ENCODE peak calls at places on chromosomes 2 and 18, in eight cellular contexts. One of them, this sample, is unnamed.

GRCh38 chr18:41814651-41815050 is 140.4 kb upstream of the PIK3C3 start:
- DNase-seq in type B pancreatic cell: no peak
- DNase-seq in activated CD8-positive, alpha-beta memory T cell treated with anti-CD3 and anti-CD28 coated beads, Interleukin-2, amount 50 U/mL, for 4 hours: no peak
- DNase-seq in stimulated activated CD8-positive, alpha-beta memory T cell treated with anti-CD3 and anti-CD28 coated beads, Interleukin-12 subunit alpha, Interleukin-12 subunit beta, amount 100 ng/mL, for 1 hour: no peak
- DNase-seq in activated T-cell treated with anti-CD3 and anti-CD28 coated beads for 24 hours: no peak
- DNase-seq in lower leg skin: no peak
- DNase-seq in GM23248: no peak
- DNase-seq in GM04503: no peak
- DNase-seq in this sample: no peak

GRCh38 chr2:207012461-207012860 is 73.1 kb downstream of the CPO start:
- DNase-seq in activated T-cell treated with anti-CD3 and anti-CD28 coated beads for 24 hours: no peak
- DNase-seq in GM23248: peak; percentile 45
- DNase-seq in lower leg skin: no peak
- DNase-seq in type B pancreatic cell: no peak
- DNase-seq in activated CD8-positive, alpha-beta memory T cell treated with anti-CD3 and anti-CD28 coated beads, Interleukin-2, amount 50 U/mL, for 4 hours: no peak
- DNase-seq in GM04503: no peak
- DNase-seq in stimulated activated CD8-positive, alpha-beta memory T cell treated with anti-CD3 and anti-CD28 coated beads, Interleukin-12 subunit alpha, Interleukin-12 subunit beta, amount 100 ng/mL, for 1 hour: no peak
- DNase-seq in this sample: no peak

GRCh38 chr18:61402761-61403160 is 69.5 kb downstream of the CDH20 start:
- DNase-seq in activated CD8-positive, alpha-beta memory T cell treated with anti-CD3 and anti-CD28 coated beads, Interleukin-2, amount 50 U/mL, for 4 hours: no peak
- DNase-seq in activated T-cell treated with anti-CD3 and anti-CD28 coated beads for 24 hours: no peak
- DNase-seq in lower leg skin: no peak
- DNase-seq in GM04503: no peak
- DNase-seq in type B pancreatic cell: no peak
- DNase-seq in GM23248: no peak
- DNase-seq in stimulated activated CD8-positive, alpha-beta memory T cell treated with anti-CD3 and anti-CD28 coated beads, Interleukin-12 subunit alpha, Interleukin-12 subunit beta, amount 100 ng/mL, for 1 hour: no peak
- DNase-seq in this sample: no peak

GRCh38 chr18:13831864-13832508 is 8.0 kb downstream of the MC5R start:
- DNase-seq in type B pancreatic cell: no peak
- DNase-seq in activated CD8-positive, alpha-beta memory T cell treated with anti-CD3 and anti-CD28 coated beads, Interleukin-2, amount 50 U/mL, for 4 hours: no peak
- DNase-seq in activated T-cell treated with anti-CD3 and anti-CD28 coated beads for 24 hours: no peak
- DNase-seq in GM04503: no peak
- DNase-seq in GM23248: no peak
- DNase-seq in lower leg skin: no peak
- DNase-seq in stimulated activated CD8-positive, alpha-beta memory T cell treated with anti-CD3 and anti-CD28 coated beads, Interleukin-12 subunit alpha, Interleukin-12 subunit beta, amount 100 ng/mL, for 1 hour: no peak
- DNase-seq in this sample: no peak

GRCh38 chr2:109547280-109547679 is 66.5 kb downstream of the SEPTIN10 start:
- DNase-seq in stimulated activated CD8-positive, alpha-beta memory T cell treated with anti-CD3 and anti-CD28 coated beads, Interleukin-12 subunit alpha, Interleukin-12 subunit beta, amount 100 ng/mL, for 1 hour: no peak
- DNase-seq in activated T-cell treated with anti-CD3 and anti-CD28 coated beads for 24 hours: no peak
- DNase-seq in type B pancreatic cell: no peak
- DNase-seq in GM04503: no peak
- DNase-seq in lower leg skin: no peak
- DNase-seq in activated CD8-positive, alpha-beta memory T cell treated with anti-CD3 and anti-CD28 coated beads, Interleukin-2, amount 50 U/mL, for 4 hours: no peak
- DNase-seq in GM23248: no peak
- DNase-seq in this sample: no peak

GRCh38 chr2:191213333-191213732 is 31.9 kb upstream of the MYO1B start:
- DNase-seq in type B pancreatic cell: no peak
- DNase-seq in activated CD8-positive, alpha-beta memory T cell treated with anti-CD3 and anti-CD28 coated beads, Interleukin-2, amount 50 U/mL, for 4 hours: no peak
- DNase-seq in GM23248: peak; percentile 53
- DNase-seq in stimulated activated CD8-positive, alpha-beta memory T cell treated with anti-CD3 and anti-CD28 coated beads, Interleukin-12 subunit alpha, Interleukin-12 subunit beta, amount 100 ng/mL, for 1 hour: no peak
- DNase-seq in activated T-cell treated with anti-CD3 and anti-CD28 coated beads for 24 hours: no peak
- DNase-seq in lower leg skin: no peak
- DNase-seq in GM04503: no peak
- DNase-seq in this sample: no peak

GRCh38 chr2:218406949-218407703 is 7.5 kb downstream of the CTDSP1 start:
- DNase-seq in stimulated activated CD8-positive, alpha-beta memory T cell treated with anti-CD3 and anti-CD28 coated beads, Interleukin-12 subunit alpha, Interleukin-12 subunit beta, amount 100 ng/mL, for 1 hour: no peak
- DNase-seq in GM04503: peak; percentile 21
- DNase-seq in activated CD8-positive, alpha-beta memory T cell treated with anti-CD3 and anti-CD28 coated beads, Interleukin-2, amount 50 U/mL, for 4 hours: peak; percentile 69
- DNase-seq in activated T-cell treated with anti-CD3 and anti-CD28 coated beads for 24 hours: peak; percentile 39
- DNase-seq in type B pancreatic cell: no peak
- DNase-seq in lower leg skin: peak; percentile 74
- DNase-seq in GM23248: peak; percentile 67
- DNase-seq in this sample: peak; percentile 32

GRCh38 chr2:147110317-147110716 is 734.5 kb upstream of the ACVR2A start:
- DNase-seq in lower leg skin: no peak
- DNase-seq in activated CD8-positive, alpha-beta memory T cell treated with anti-CD3 and anti-CD28 coated beads, Interleukin-2, amount 50 U/mL, for 4 hours: no peak
- DNase-seq in activated T-cell treated with anti-CD3 and anti-CD28 coated beads for 24 hours: no peak
- DNase-seq in GM04503: no peak
- DNase-seq in GM23248: peak; percentile 57
- DNase-seq in type B pancreatic cell: no peak
- DNase-seq in stimulated activated CD8-positive, alpha-beta memory T cell treated with anti-CD3 and anti-CD28 coated beads, Interleukin-12 subunit alpha, Interleukin-12 subunit beta, amount 100 ng/mL, for 1 hour: no peak
- DNase-seq in this sample: no peak

GRCh38 chr18:75276813-75277628 is 66.4 kb downstream of the TSHZ1 start:
- DNase-seq in GM04503: peak; percentile 49
- DNase-seq in lower leg skin: no peak
- DNase-seq in type B pancreatic cell: no peak
- DNase-seq in GM23248: peak; percentile 77
- DNase-seq in activated T-cell treated with anti-CD3 and anti-CD28 coated beads for 24 hours: no peak
- DNase-seq in stimulated activated CD8-positive, alpha-beta memory T cell treated with anti-CD3 and anti-CD28 coated beads, Interleukin-12 subunit alpha, Interleukin-12 subunit beta, amount 100 ng/mL, for 1 hour: no peak
- DNase-seq in activated CD8-positive, alpha-beta memory T cell treated with anti-CD3 and anti-CD28 coated beads, Interleukin-2, amount 50 U/mL, for 4 hours: no peak
- DNase-seq in this sample: no peak

GRCh38 chr18:24514439-24514838 is 54.0 kb downstream of the HRH4 start:
- DNase-seq in GM04503: no peak
- DNase-seq in activated T-cell treated with anti-CD3 and anti-CD28 coated beads for 24 hours: no peak
- DNase-seq in activated CD8-positive, alpha-beta memory T cell treated with anti-CD3 and anti-CD28 coated beads, Interleukin-2, amount 50 U/mL, for 4 hours: no peak
- DNase-seq in GM23248: peak; percentile 60
- DNase-seq in stimulated activated CD8-positive, alpha-beta memory T cell treated with anti-CD3 and anti-CD28 coated beads, Interleukin-12 subunit alpha, Interleukin-12 subunit beta, amount 100 ng/mL, for 1 hour: no peak
- DNase-seq in lower leg skin: no peak
- DNase-seq in type B pancreatic cell: no peak
- DNase-seq in this sample: peak; percentile 54

GRCh38 chr18:45069542-45069941 is 388.9 kb downstream of the SETBP1 start:
- DNase-seq in stimulated activated CD8-positive, alpha-beta memory T cell treated with anti-CD3 and anti-CD28 coated beads, Interleukin-12 subunit alpha, Interleukin-12 subunit beta, amount 100 ng/mL, for 1 hour: no peak
- DNase-seq in lower leg skin: no peak
- DNase-seq in GM04503: no peak
- DNase-seq in activated T-cell treated with anti-CD3 and anti-CD28 coated beads for 24 hours: no peak
- DNase-seq in GM23248: no peak
- DNase-seq in type B pancreatic cell: no peak
- DNase-seq in activated CD8-positive, alpha-beta memory T cell treated with anti-CD3 and anti-CD28 coated beads, Interleukin-2, amount 50 U/mL, for 4 hours: no peak
- DNase-seq in this sample: no peak

GRCh38 chr18:36476433-36476832 is 178.9 kb downstream of the FHOD3 start:
- DNase-seq in lower leg skin: no peak
- DNase-seq in stimulated activated CD8-positive, alpha-beta memory T cell treated with anti-CD3 and anti-CD28 coated beads, Interleukin-12 subunit alpha, Interleukin-12 subunit beta, amount 100 ng/mL, for 1 hour: no peak
- DNase-seq in GM23248: no peak
- DNase-seq in activated CD8-positive, alpha-beta memory T cell treated with anti-CD3 and anti-CD28 coated beads, Interleukin-2, amount 50 U/mL, for 4 hours: no peak
- DNase-seq in activated T-cell treated with anti-CD3 and anti-CD28 coated beads for 24 hours: no peak
- DNase-seq in type B pancreatic cell: no peak
- DNase-seq in GM04503: no peak
- DNase-seq in this sample: no peak

GRCh38 chr2:150626934-150627336 is 139.5 kb upstream of the RND3 start:
- DNase-seq in activated T-cell treated with anti-CD3 and anti-CD28 coated beads for 24 hours: no peak
- DNase-seq in GM23248: no peak
- DNase-seq in stimulated activated CD8-positive, alpha-beta memory T cell treated with anti-CD3 and anti-CD28 coated beads, Interleukin-12 subunit alpha, Interleukin-12 subunit beta, amount 100 ng/mL, for 1 hour: no peak
- DNase-seq in lower leg skin: no peak
- DNase-seq in type B pancreatic cell: no peak
- DNase-seq in GM04503: no peak
- DNase-seq in activated CD8-positive, alpha-beta memory T cell treated with anti-CD3 and anti-CD28 coated beads, Interleukin-2, amount 50 U/mL, for 4 hours: no peak
- DNase-seq in this sample: no peak

GRCh38 chr2:85695121-85695520 is 963 bp downstream of the GNLY start:
- DNase-seq in activated CD8-positive, alpha-beta memory T cell treated with anti-CD3 and anti-CD28 coated beads, Interleukin-2, amount 50 U/mL, for 4 hours: no peak
- DNase-seq in type B pancreatic cell: no peak
- DNase-seq in lower leg skin: no peak
- DNase-seq in activated T-cell treated with anti-CD3 and anti-CD28 coated beads for 24 hours: no peak
- DNase-seq in GM04503: no peak
- DNase-seq in GM23248: no peak
- DNase-seq in stimulated activated CD8-positive, alpha-beta memory T cell treated with anti-CD3 and anti-CD28 coated beads, Interleukin-12 subunit alpha, Interleukin-12 subunit beta, amount 100 ng/mL, for 1 hour: no peak
- DNase-seq in this sample: no peak

GRCh38 chr18:79910563-79910962 is 40.9 kb downstream of the SLC66A2 start:
- DNase-seq in type B pancreatic cell: no peak
- DNase-seq in GM04503: no peak
- DNase-seq in lower leg skin: no peak
- DNase-seq in stimulated activated CD8-positive, alpha-beta memory T cell treated with anti-CD3 and anti-CD28 coated beads, Interleukin-12 subunit alpha, Interleukin-12 subunit beta, amount 100 ng/mL, for 1 hour: no peak
- DNase-seq in GM23248: no peak
- DNase-seq in activated CD8-positive, alpha-beta memory T cell treated with anti-CD3 and anti-CD28 coated beads, Interleukin-2, amount 50 U/mL, for 4 hours: no peak
- DNase-seq in activated T-cell treated with anti-CD3 and anti-CD28 coated beads for 24 hours: no peak
- DNase-seq in this sample: no peak

GRCh38 chr2:68193144-68193543 is 35.5 kb downstream of the PNO1 start:
- DNase-seq in activated T-cell treated with anti-CD3 and anti-CD28 coated beads for 24 hours: no peak
- DNase-seq in GM23248: peak; percentile 44
- DNase-seq in GM04503: no peak
- DNase-seq in type B pancreatic cell: no peak
- DNase-seq in lower leg skin: no peak
- DNase-seq in stimulated activated CD8-positive, alpha-beta memory T cell treated with anti-CD3 and anti-CD28 coated beads, Interleukin-12 subunit alpha, Interleukin-12 subunit beta, amount 100 ng/mL, for 1 hour: no peak
- DNase-seq in activated CD8-positive, alpha-beta memory T cell treated with anti-CD3 and anti-CD28 coated beads, Interleukin-2, amount 50 U/mL, for 4 hours: no peak
- DNase-seq in this sample: no peak

GRCh38 chr2:9030882-9031645 is 27.6 kb upstream of the MBOAT2 start:
- DNase-seq in activated CD8-positive, alpha-beta memory T cell treated with anti-CD3 and anti-CD28 coated beads, Interleukin-2, amount 50 U/mL, for 4 hours: no peak
- DNase-seq in activated T-cell treated with anti-CD3 and anti-CD28 coated beads for 24 hours: no peak
- DNase-seq in stimulated activated CD8-positive, alpha-beta memory T cell treated with anti-CD3 and anti-CD28 coated beads, Interleukin-12 subunit alpha, Interleukin-12 subunit beta, amount 100 ng/mL, for 1 hour: no peak
- DNase-seq in GM23248: peak; percentile 43
- DNase-seq in type B pancreatic cell: no peak
- DNase-seq in lower leg skin: no peak
- DNase-seq in GM04503: no peak
- DNase-seq in this sample: no peak

GRCh38 chr2:105732096-105732495 is 12.6 kb upstream of the NCK2 start:
- DNase-seq in GM04503: no peak
- DNase-seq in activated T-cell treated with anti-CD3 and anti-CD28 coated beads for 24 hours: no peak
- DNase-seq in stimulated activated CD8-positive, alpha-beta memory T cell treated with anti-CD3 and anti-CD28 coated beads, Interleukin-12 subunit alpha, Interleukin-12 subunit beta, amount 100 ng/mL, for 1 hour: no peak
- DNase-seq in lower leg skin: no peak
- DNase-seq in activated CD8-positive, alpha-beta memory T cell treated with anti-CD3 and anti-CD28 coated beads, Interleukin-2, amount 50 U/mL, for 4 hours: no peak
- DNase-seq in GM23248: peak; percentile 61
- DNase-seq in type B pancreatic cell: no peak
- DNase-seq in this sample: no peak

GRCh38 chr2:109247340-109247739 is 118.3 kb downstream of the SH3RF3 start:
- DNase-seq in type B pancreatic cell: no peak
- DNase-seq in stimulated activated CD8-positive, alpha-beta memory T cell treated with anti-CD3 and anti-CD28 coated beads, Interleukin-12 subunit alpha, Interleukin-12 subunit beta, amount 100 ng/mL, for 1 hour: no peak
- DNase-seq in GM23248: no peak
- DNase-seq in GM04503: no peak
- DNase-seq in activated CD8-positive, alpha-beta memory T cell treated with anti-CD3 and anti-CD28 coated beads, Interleukin-2, amount 50 U/mL, for 4 hours: no peak
- DNase-seq in lower leg skin: no peak
- DNase-seq in activated T-cell treated with anti-CD3 and anti-CD28 coated beads for 24 hours: no peak
- DNase-seq in this sample: no peak

GRCh38 chr2:73832905-73833304 is 4.1 kb downstream of the STAMBP start:
- DNase-seq in lower leg skin: no peak
- DNase-seq in type B pancreatic cell: no peak
- DNase-seq in GM04503: no peak
- DNase-seq in activated T-cell treated with anti-CD3 and anti-CD28 coated beads for 24 hours: no peak
- DNase-seq in activated CD8-positive, alpha-beta memory T cell treated with anti-CD3 and anti-CD28 coated beads, Interleukin-2, amount 50 U/mL, for 4 hours: no peak
- DNase-seq in GM23248: no peak
- DNase-seq in stimulated activated CD8-positive, alpha-beta memory T cell treated with anti-CD3 and anti-CD28 coated beads, Interleukin-12 subunit alpha, Interleukin-12 subunit beta, amount 100 ng/mL, for 1 hour: no peak
- DNase-seq in this sample: no peak

GRCh38 chr18:77379976-77380375 is 130.3 kb downstream of the GALR1 start:
- DNase-seq in lower leg skin: no peak
- DNase-seq in GM04503: no peak
- DNase-seq in type B pancreatic cell: no peak
- DNase-seq in activated T-cell treated with anti-CD3 and anti-CD28 coated beads for 24 hours: no peak
- DNase-seq in GM23248: no peak
- DNase-seq in activated CD8-positive, alpha-beta memory T cell treated with anti-CD3 and anti-CD28 coated beads, Interleukin-2, amount 50 U/mL, for 4 hours: no peak
- DNase-seq in stimulated activated CD8-positive, alpha-beta memory T cell treated with anti-CD3 and anti-CD28 coated beads, Interleukin-12 subunit alpha, Interleukin-12 subunit beta, amount 100 ng/mL, for 1 hour: no peak
- DNase-seq in this sample: no peak

GRCh38 chr2:106825161-106825560 is 60.8 kb downstream of the ST6GAL2 start:
- DNase-seq in GM23248: no peak
- DNase-seq in stimulated activated CD8-positive, alpha-beta memory T cell treated with anti-CD3 and anti-CD28 coated beads, Interleukin-12 subunit alpha, Interleukin-12 subunit beta, amount 100 ng/mL, for 1 hour: no peak
- DNase-seq in lower leg skin: no peak
- DNase-seq in type B pancreatic cell: no peak
- DNase-seq in GM04503: no peak
- DNase-seq in activated CD8-positive, alpha-beta memory T cell treated with anti-CD3 and anti-CD28 coated beads, Interleukin-2, amount 50 U/mL, for 4 hours: no peak
- DNase-seq in activated T-cell treated with anti-CD3 and anti-CD28 coated beads for 24 hours: no peak
- DNase-seq in this sample: no peak

GRCh38 chr2:75241696-75242095 is 42.4 kb upstream of the TACR1 start:
- DNase-seq in activated CD8-positive, alpha-beta memory T cell treated with anti-CD3 and anti-CD28 coated beads, Interleukin-2, amount 50 U/mL, for 4 hours: no peak
- DNase-seq in GM04503: no peak
- DNase-seq in GM23248: peak; percentile 17
- DNase-seq in type B pancreatic cell: no peak
- DNase-seq in stimulated activated CD8-positive, alpha-beta memory T cell treated with anti-CD3 and anti-CD28 coated beads, Interleukin-12 subunit alpha, Interleukin-12 subunit beta, amount 100 ng/mL, for 1 hour: no peak
- DNase-seq in activated T-cell treated with anti-CD3 and anti-CD28 coated beads for 24 hours: no peak
- DNase-seq in lower leg skin: no peak
- DNase-seq in this sample: no peak